ENCODE peak calls at places on chromosomes 13 and 19, in nine cellular contexts. N, Q, H, Z, R, Y, F, D and X are unnamed samples.

GRCh38 chr13:112118451-112119064 is 51.6 kb downstream of the SOX1 start:
- DNase-seq in Y (no peak), N (no peak), Z (no peak), Q (no peak), H (no peak), F (no peak), R (no peak), D (peak; percentile 23), X (no peak)

GRCh38 chr19:5926641-5927438 is 12.8 kb downstream of the CAPS start:
- DNase-seq in Y (peak; percentile 64), F (no peak), R (no peak), D (peak; percentile 75), Z (no peak), H (no peak), N (no peak), Q (peak; percentile 47), X (no peak)

GRCh38 chr19:23887642-23888041 is 27.0 kb upstream of the ZNF726 start:
- DNase-seq in Z (no peak), N (no peak), Q (no peak), R (no peak), H (no peak), F (no peak), Y (no peak), D (no peak), X (no peak)

GRCh38 chr19:51375504-51376221 is 3.2 kb upstream of the NKG7 start:
- DNase-seq in H (no peak), Q (no peak), Z (no peak), R (no peak), F (no peak), D (no peak), N (no peak), Y (no peak), X (no peak)

GRCh38 chr13:31121327-31122140 is 40.2 kb downstream of the HSPH1 start:
- DNase-seq in N (no peak), R (no peak), H (no peak), F (peak; percentile 59), Z (no peak), Y (peak; percentile 69), Q (no peak), D (no peak), X (no peak)

GRCh38 chr19:50720921-50721291 is 1.3 kb upstream of the SHANK1 start:
- DNase-seq in Q (no peak), D (no peak), R (no peak), Z (peak; percentile 36), H (no peak), F (no peak), Y (no peak), N (no peak), X (no peak)

GRCh38 chr19:13082192-13083007 is 20.3 kb downstream of the LYL1 start:
- DNase-seq in Q (no peak), F (peak; percentile 58), D (no peak), H (peak; percentile 48), N (no peak), R (no peak), Z (peak; percentile 60), Y (peak; percentile 55), X (no peak)

GRCh38 chr13:111398196-111398595 is 77.8 kb downstream of the TEX29 start:
- DNase-seq in H (no peak), R (no peak), Q (no peak), D (no peak), F (no peak), N (no peak), Z (no peak), Y (no peak), X (no peak)

GRCh38 chr13:42946927-42947326 is 45.1 kb downstream of the EPSTI1 start:
- DNase-seq in D (no peak), N (no peak), Z (no peak), Q (no peak), R (no peak), Y (peak; percentile 77), F (peak; percentile 87), H (no peak), X (no peak)

GRCh38 chr13:96771501-96772367 is 222.5 kb downstream of the OXGR1 start:
- DNase-seq in R (no peak), Q (no peak), F (no peak), D (no peak), H (no peak), Z (no peak), Y (no peak), N (no peak), X (no peak)

DNA sequence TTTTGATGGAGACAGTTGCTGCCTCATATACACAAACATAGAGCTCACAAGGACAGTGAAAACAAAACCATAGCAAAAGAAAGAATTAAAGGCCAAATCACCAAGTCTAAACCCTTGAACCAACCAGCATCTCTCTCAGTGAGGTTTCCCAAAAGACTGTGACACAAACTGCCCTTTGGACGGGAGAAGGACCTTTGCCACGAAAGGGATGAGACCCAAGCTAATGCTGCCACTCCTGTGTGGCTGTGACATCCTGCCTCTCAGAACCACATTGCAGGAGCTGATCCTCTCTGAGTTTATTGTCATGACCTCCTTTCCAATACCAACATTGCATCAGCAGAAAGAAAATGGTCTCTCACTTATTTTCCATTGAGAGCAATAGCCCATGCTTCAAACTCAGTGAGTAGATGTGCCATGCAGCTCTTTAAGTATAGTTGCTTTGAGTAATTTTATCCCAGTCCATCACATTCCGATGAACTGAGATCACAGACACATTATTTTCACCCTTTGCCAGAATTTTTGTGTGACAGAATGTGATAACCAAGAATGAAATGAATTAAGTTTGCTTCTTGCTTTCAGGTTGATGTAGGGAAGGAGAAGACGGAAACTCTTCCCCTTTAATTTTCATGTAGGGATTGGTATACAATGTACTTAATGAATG is 133.5 kb upstream of the IRS2 start:
- DNase-seq in R (no peak), N (no peak), Y (peak; percentile 59), Q (no peak), H (no peak), F (peak; percentile 33), Z (no peak), D (no peak), X (no peak)
- TF ChIP-seq CTCF in R (no peak), N (no peak), Y (no peak), Q (no peak), H (no peak), F (no peak), Z (no peak), D (no peak), X (no peak)

GRCh38 chr19:29527500-29528328 is 1.9 kb downstream of the VSTM2B start:
- DNase-seq in N (no peak), F (no peak), Z (no peak), Y (no peak), H (no peak), Q (no peak), R (no peak), D (peak; percentile 39), X (no peak)
- TF ChIP-seq CTCF in N (no peak), F (no peak), Z (no peak), Y (no peak), H (no peak), Q (no peak), R (no peak), D (no peak), X (no peak)

GRCh38 chr13:84844473-84844872 is 954.7 kb downstream of the SLITRK6 start:
- DNase-seq in N (no peak), D (no peak), Y (no peak), H (peak; percentile 20), F (peak; percentile 16), R (no peak), Q (no peak), Z (no peak), X (no peak)
- TF ChIP-seq CTCF in N (no peak), D (no peak), Y (no peak), H (no peak), F (peak; percentile 30), R (no peak), Q (no peak), Z (peak; percentile 27), X (peak; percentile 8)

GRCh38 chr19:1471514-1472107 is 7.4 kb downstream of the C19orf25 start:
- DNase-seq in F (no peak), Q (no peak), Z (no peak), H (no peak), N (peak; percentile 20), D (peak; percentile 49), R (no peak), Y (no peak), X (no peak)
- TF ChIP-seq CTCF in F (no peak), Q (no peak), Z (no peak), H (no peak), N (no peak), D (no peak), R (no peak), Y (no peak), X (no peak)